ENCODE peak calls at places on chromosomes 16 and 17, in seven cellular contexts. J is HCT116, V is testis, W is breast epithelium, C is cardiac muscle cell, Y is H9, D is GM12878. K is an unnamed sample.

GRCh38 chr17:77698903-77699615 is 259.4 kb upstream of the TNRC6C start:
- DNase-seq in D (no peak), W (no peak), Y (peak), J (no peak), C (no peak), V (no peak), K (no peak)

GRCh38 chr17:27559996-27560481 is 70.9 kb upstream of the LGALS9 start:
- DNase-seq in Y (no peak), V (no peak), D (no peak), C (peak), J (no peak), W (no peak), K (peak)

GRCh38 chr16:75085556-75085955 is 31.0 kb downstream of the LDHD start:
- DNase-seq in D (no peak), J (no peak), C (no peak), W (no peak), Y (no peak), V (no peak), K (no peak)

GRCh38 chr16:85644093-85644712 is 31.1 kb downstream of the GSE1 start:
- DNase-seq in D (no peak), V (no peak), W (no peak), C (no peak), J (no peak), Y (no peak), K (no peak)

GRCh38 chr17:68184141-68184571 is 63.7 kb upstream of the AMZ2 start:
- DNase-seq in V (no peak), J (no peak), W (peak), D (no peak), Y (peak), C (no peak), K (no peak)

GRCh38 chr16:1828645-1829410 is 1.8 kb downstream of the FAHD1 start:
- DNase-seq in W (no peak), Y (no peak), V (no peak), J (no peak), D (no peak), C (no peak), K (no peak)

GRCh38 chr17:77327181-77327565 is 186.4 kb downstream of the SEC14L1 start:
- DNase-seq in V (no peak), D (no peak), W (peak), Y (no peak), J (no peak), C (no peak), K (no peak)

GRCh38 chr16:88768041-88768876 is 16.8 kb downstream of the PIEZO1 start:
- DNase-seq in Y (no peak), V (no peak), C (peak), D (no peak), J (no peak), W (peak), K (peak)

GRCh38 chr16:1040346-1040745 is 32.2 kb upstream of the SSTR5 start:
- DNase-seq in Y (no peak), W (no peak), V (no peak), J (no peak), C (no peak), D (no peak), K (no peak)

GRCh38 chr17:19750835-19751234 is 2.7 kb upstream of the ALDH3A1 start:
- DNase-seq in C (no peak), J (no peak), Y (no peak), D (no peak), V (no peak), W (no peak), K (peak)

GRCh38 chr16:11481987-11482386 is 104.7 kb downstream of the LITAF start:
- DNase-seq in C (no peak), V (no peak), D (no peak), Y (no peak), W (no peak), J (no peak), K (no peak)

GRCh38 chr17:44900894-44901293 is 1.6 kb upstream of the EFTUD2 start:
- DNase-seq in J (no peak), Y (no peak), W (no peak), V (peak), C (peak), D (no peak), K (peak)

GRCh38 chr17:44902135-44902760 is 3.0 kb upstream of the EFTUD2 start:
- DNase-seq in V (no peak), J (no peak), D (no peak), W (no peak), C (no peak), Y (no peak), K (no peak)

GRCh38 chr17:44903012-44903685 is 3.9 kb upstream of the EFTUD2 start:
- DNase-seq in V (no peak), Y (no peak), J (no peak), C (no peak), D (no peak), W (no peak), K (no peak)

GRCh38 chr17:44899074-44899782 is at the start of gene EFTUD2:
- DNase-seq in W (peak), D (peak), Y (peak), V (peak), C (peak), J (peak), K (peak)

GRCh38 chr17:44901323-44901965 is 2.2 kb upstream of the EFTUD2 start:
- DNase-seq in J (no peak), C (peak), W (no peak), D (no peak), V (no peak), Y (no peak), K (peak)
- TF ChIP-seq CTCF in J (no peak), C (peak), W (no peak), D (no peak), V (no peak), Y (no peak), K (no peak)

GRCh38 chr17:2402517-2402916 is 1.7 kb upstream of the MNT start:
- DNase-seq in V (no peak), Y (no peak), D (no peak), C (no peak), W (peak), J (no peak), K (peak)

GRCh38 chr17:2403044-2403443 is 2.2 kb upstream of the MNT start:
- DNase-seq in W (no peak), D (no peak), C (no peak), Y (no peak), V (no peak), J (no peak), K (no peak)

GRCh38 chr17:2406271-2406902 is 5.5 kb upstream of the MNT start:
- DNase-seq in D (no peak), W (no peak), Y (no peak), J (no peak), V (peak), C (no peak), K (no peak)

GRCh38 chr17:2406903-2407790 is 6.3 kb upstream of the MNT start:
- DNase-seq in W (peak), C (peak), J (peak), D (no peak), V (peak), Y (no peak), K (no peak)

DNA sequence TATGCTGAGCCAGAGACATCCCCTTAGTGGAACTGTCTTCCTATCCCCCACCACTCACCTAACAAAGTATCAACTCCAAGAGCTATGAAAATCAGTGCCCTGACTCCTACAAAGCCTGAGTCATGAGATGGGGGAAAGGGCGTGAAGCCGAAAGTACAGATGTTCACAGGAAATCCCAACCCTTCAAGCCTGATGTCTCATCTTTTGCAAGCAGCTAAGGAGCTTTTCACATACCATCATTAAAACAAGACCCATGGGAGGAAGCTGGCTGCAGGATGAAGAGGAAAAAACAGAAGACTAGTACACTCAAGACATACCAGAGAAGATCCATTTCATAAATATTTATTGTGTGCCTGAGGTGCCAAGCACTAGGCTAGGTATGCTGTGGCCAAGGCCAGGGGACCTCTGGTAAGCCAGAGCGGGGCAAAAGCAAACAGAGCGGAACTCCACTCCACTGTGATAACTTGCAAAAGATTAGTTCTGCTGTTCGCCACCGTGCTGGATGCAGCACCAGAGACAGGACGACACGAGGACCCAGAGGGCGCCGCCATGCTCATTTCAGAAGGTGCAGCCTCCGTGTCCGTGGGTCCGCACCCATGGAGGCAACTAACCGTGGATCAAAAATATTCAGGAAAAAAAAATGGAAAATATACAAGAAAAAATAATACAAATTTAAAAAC is 4.5 kb upstream of the MNT start:
- DNase-seq in J (no peak), V (peak), W (no peak), C (peak), D (no peak), Y (no peak), K (no peak)
- H3K27ac ChIP-seq in J (peak), V (peak), W (peak), C (no peak), D (no peak), Y (no peak), K (peak)

GRCh38 chr16:81321039-81321438 is 6.3 kb downstream of the GAN start:
- DNase-seq in D (no peak), C (no peak), W (no peak), V (no peak), J (no peak), Y (no peak), K (no peak)

GRCh38 chr16:81316176-81316496 is 1.4 kb downstream of the GAN start:
- DNase-seq in W (no peak), D (no peak), C (no peak), V (no peak), J (no peak), Y (no peak), K (no peak)

GRCh38 chr16:81321537-81321936 is 6.8 kb downstream of the GAN start:
- DNase-seq in V (no peak), Y (no peak), D (no peak), C (no peak), J (no peak), W (no peak), K (no peak)

GRCh38 chr16:81319221-81319912 is 4.6 kb downstream of the GAN start:
- DNase-seq in C (peak), V (no peak), W (peak), Y (no peak), J (no peak), D (no peak), K (no peak)

GRCh38 chr16:81318711-81319110 is 3.9 kb downstream of the GAN start:
- DNase-seq in Y (no peak), W (no peak), C (no peak), D (no peak), J (no peak), V (no peak), K (no peak)
- TF ChIP-seq CTCF in Y (no peak), W (no peak), C (no peak), D (no peak), J (peak), V (no peak), K (no peak)

DNA sequence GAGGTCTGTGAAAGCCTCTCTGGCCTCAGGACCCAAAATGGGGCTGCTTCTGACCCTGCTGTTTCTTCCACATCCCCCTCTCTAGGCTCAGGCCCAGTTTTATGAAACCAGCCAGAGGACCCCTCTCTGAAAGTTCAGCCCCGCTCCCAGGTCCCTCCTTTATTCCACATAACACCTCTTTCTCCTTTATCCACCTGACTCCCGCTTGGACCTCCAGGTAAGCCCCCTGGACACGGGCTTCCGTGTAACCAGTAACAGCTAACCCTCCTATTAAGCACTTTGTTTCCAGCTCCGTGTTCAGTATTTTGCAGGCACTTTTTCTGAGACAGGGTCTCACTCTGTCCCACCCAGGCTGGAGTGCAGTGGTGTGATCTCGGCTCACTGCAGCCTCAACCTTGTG is 37.4 kb downstream of the PSME3IP1 start:
- DNase-seq in W (no peak), Y (peak), C (no peak), V (no peak), D (no peak), J (no peak), K (no peak)
- H3K27ac ChIP-seq in W (peak), Y (no peak), C (no peak), V (no peak), D (no peak), J (no peak), K (no peak)

GRCh38 chr16:17206712-17207111 is 264.0 kb downstream of the XYLT1 start:
- DNase-seq in D (no peak), W (no peak), J (no peak), Y (no peak), C (no peak), V (no peak), K (no peak)
- TF ChIP-seq CTCF in D (no peak), W (no peak), J (no peak), Y (peak), C (no peak), V (no peak), K (no peak)

DNA sequence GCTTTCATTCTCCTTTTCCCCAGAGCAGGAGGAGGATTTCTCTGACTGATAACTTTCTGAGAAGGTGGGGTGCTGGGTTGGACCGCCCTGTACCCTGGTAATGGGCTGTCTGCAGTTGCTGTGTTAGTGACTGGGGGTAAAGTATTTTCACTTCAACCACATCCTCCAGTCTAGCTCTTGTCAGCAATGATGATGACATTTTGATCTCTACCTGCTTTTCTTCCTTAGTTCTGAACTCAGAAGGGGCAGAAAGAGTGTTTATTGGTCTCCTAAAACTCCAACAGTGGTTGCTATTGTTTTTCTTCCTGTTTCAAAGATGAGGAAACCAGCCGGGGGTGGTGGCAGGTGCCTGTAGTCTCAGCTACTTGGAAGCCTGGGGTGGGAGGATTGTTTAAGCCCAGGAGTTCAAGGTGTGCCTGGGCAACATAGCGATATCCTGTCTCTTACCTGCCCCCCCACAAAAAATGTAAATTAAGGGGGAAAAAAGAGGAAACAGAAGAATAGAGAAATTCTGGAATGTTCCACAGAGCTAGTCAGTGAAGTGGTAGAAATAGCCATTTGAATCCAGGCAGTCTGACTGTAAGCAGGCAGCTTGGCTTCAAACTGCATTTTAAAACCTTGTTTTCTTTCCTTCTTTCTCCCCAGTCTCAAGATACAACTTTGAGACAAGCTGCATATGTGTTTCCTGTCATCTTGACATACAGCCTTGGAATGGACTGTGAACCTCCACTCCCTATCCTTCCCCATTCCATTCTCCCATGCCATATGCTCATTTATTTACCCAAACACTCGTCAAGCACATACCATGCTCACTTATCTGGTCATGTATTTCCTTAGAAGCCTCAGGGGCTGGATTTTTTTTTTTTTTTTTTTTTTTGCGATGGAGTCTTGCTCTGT is 3.3 kb upstream of the N4BP1 start:
- DNase-seq in C (peak), J (no peak), Y (no peak), V (no peak), W (no peak), D (no peak), K (no peak)
- H3K27ac ChIP-seq in C (peak), J (no peak), Y (peak), V (no peak), W (peak), D (peak), K (peak)

GRCh38 chr16:66275795-66276428 is 90.6 kb upstream of the CDH5 start:
- DNase-seq in J (peak), Y (peak), C (peak), V (peak), W (no peak), D (no peak), K (peak)
- TF ChIP-seq CTCF in J (peak), Y (peak), C (peak), V (peak), W (peak), D (peak), K (peak)

GRCh38 chr16:51818342-51818944 is 667.4 kb upstream of the SALL1 start:
- DNase-seq in C (peak), Y (peak), W (no peak), D (no peak), V (peak), J (no peak), K (peak)
- H3K27ac ChIP-seq in C (no peak), Y (no peak), W (no peak), D (no peak), V (no peak), J (no peak), K (no peak)

GRCh38 chr17:13734880-13735279 is 133.2 kb upstream of the HS3ST3A1 start:
- DNase-seq in J (no peak), W (no peak), D (no peak), V (no peak), Y (no peak), C (no peak), K (no peak)

GRCh38 chr17:13740692-13741091 is 139.0 kb upstream of the HS3ST3A1 start:
- DNase-seq in Y (no peak), V (no peak), D (no peak), C (peak), W (no peak), J (no peak), K (no peak)

GRCh38 chr17:13735861-13736260 is 134.1 kb upstream of the HS3ST3A1 start:
- DNase-seq in Y (no peak), V (no peak), D (no peak), J (no peak), C (no peak), W (no peak), K (no peak)

GRCh38 chr17:13736915-13737314 is 135.2 kb upstream of the HS3ST3A1 start:
- DNase-seq in V (no peak), D (no peak), J (no peak), W (no peak), Y (no peak), C (peak), K (no peak)

DNA sequence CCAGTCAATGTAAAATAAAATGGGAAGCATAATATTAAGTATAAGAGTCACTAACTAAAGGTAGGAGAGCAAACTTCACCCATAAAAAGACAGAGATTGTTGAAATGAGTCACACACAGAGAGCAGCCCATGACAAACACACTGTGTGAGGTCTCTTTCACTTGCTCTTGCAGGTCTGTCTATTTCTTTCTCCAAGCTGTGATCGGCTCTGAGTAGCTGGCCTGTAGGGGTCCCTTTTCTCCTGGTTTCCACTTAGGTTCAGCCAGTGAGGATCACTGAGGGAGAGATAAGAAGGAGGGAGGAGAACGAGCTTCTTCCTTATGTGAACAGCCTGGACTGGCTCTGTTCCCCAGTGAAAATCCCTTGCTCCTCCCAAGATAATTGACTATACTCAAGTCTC is 133.7 kb upstream of the HS3ST3A1 start:
- DNase-seq in V (no peak), D (no peak), C (peak), W (no peak), J (no peak), Y (peak), K (no peak)
- TF ChIP-seq CTCF in V (no peak), D (no peak), C (no peak), W (no peak), J (no peak), Y (peak), K (no peak)

DNA sequence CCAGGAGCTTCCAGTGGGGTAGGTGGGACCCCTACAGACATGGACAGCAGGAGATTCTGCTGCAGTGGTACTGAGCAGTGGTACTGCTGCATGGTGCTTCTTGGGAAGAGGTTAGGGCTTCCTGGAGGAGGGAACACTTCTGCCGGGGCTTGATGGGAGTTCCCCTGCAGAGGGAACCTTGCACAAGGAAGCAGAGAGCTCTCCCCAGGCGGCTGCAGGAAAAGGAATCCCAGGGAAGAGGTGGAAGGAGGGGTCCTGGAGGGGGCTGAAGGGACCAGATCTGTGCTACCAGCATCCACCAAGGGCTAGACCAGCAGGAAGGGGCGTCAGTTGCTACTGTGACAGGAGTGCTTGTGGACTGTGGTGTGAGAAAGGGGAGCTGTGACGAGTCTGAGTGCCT is 10.6 kb downstream of the RIPOR1 start:
- DNase-seq in Y (no peak), C (no peak), W (no peak), J (no peak), V (no peak), D (no peak), K (no peak)
- H3K27ac ChIP-seq in Y (no peak), C (no peak), W (no peak), J (no peak), V (no peak), D (no peak), K (no peak)